ENCODE peak calls at places on chromosomes 7 and 10, in five cellular contexts. Y is PC-3, Q is fibroblast of the aortic adventitia, U is upper lobe of right lung, G is fibroblast of lung. H is an unnamed sample.

GRCh38 chr7:33888206-33888605 is 17.1 kb upstream of the BMPER start:
- DNase-seq in U (no peak), G (peak), Y (peak), Q (no peak), H (no peak)

GRCh38 chr10:24720096-24720495 is 3.6 kb downstream of the ARHGAP21 start:
- DNase-seq in G (no peak), U (no peak), Q (no peak), Y (no peak), H (no peak)

GRCh38 chr7:143375298-143376034 is 5.7 kb upstream of the ZYX start:
- DNase-seq in G (no peak), U (no peak), Q (no peak), Y (peak), H (no peak)

GRCh38 chr10:132331259-132331955 is 586 bp upstream of the LRRC27 start:
- DNase-seq in G (no peak), U (no peak), Q (no peak), Y (peak), H (no peak)

GRCh38 chr10:77774940-77775391 is 137.4 kb upstream of the KCNMA1 start:
- DNase-seq in U (no peak), Q (peak), G (peak), Y (no peak), H (no peak)

GRCh38 chr7:135512135-135512887 is 2.4 kb upstream of the CNOT4 start:
- DNase-seq in U (no peak), Q (peak), G (peak), Y (peak), H (no peak)

GRCh38 chr7:36563706-36564325 is 160.5 kb downstream of the AOAH start:
- DNase-seq in G (peak), Q (peak), Y (no peak), U (no peak), H (no peak)

GRCh38 chr10:110034596-110034995 is 26.8 kb downstream of the ADD3 start:
- DNase-seq in U (no peak), Y (peak), G (peak), Q (peak), H (no peak)

GRCh38 chr7:12137283-12137682 is 73.8 kb upstream of the TMEM106B start:
- DNase-seq in Y (peak), G (peak), Q (no peak), U (no peak), H (no peak)

GRCh38 chr10:82668266-82668665 is 793.3 kb downstream of the NRG3 start:
- DNase-seq in Y (no peak), G (peak), U (no peak), Q (peak), H (no peak)

GRCh38 chr10:51046668-51047067 is 27.6 kb upstream of the PRKG1 start:
- DNase-seq in Q (peak), U (no peak), G (no peak), Y (no peak), H (no peak)

GRCh38 chr7:123749537-123749857 is 694 bp upstream of the WASL start:
- DNase-seq in Y (peak), G (no peak), Q (peak), U (no peak), H (no peak)

GRCh38 chr7:100065452-100066186 is 15.9 kb downstream of the ZNF3 start:
- DNase-seq in U (no peak), Q (peak), G (peak), Y (no peak), H (no peak)

GRCh38 chr10:72274730-72275350 is 1.1 kb downstream of the DDIT4 start:
- DNase-seq in G (peak), Y (peak), Q (peak), U (peak), H (no peak)

GRCh38 chr10:7070950-7071349 is 339.9 kb downstream of the SFMBT2 start:
- DNase-seq in U (no peak), G (no peak), Y (no peak), Q (no peak), H (no peak)

GRCh38 chr7:36128448-36129047 is 24.5 kb upstream of the EEPD1 start:
- DNase-seq in Y (peak), U (no peak), Q (peak), G (peak), H (peak)

GRCh38 chr7:26789481-26790175 is 74.8 kb downstream of the SKAP2 start:
- DNase-seq in Q (no peak), U (no peak), G (no peak), Y (no peak), H (no peak)

GRCh38 chr7:15524077-15524476 is 37.7 kb downstream of the AGMO start:
- DNase-seq in U (no peak), G (no peak), Y (no peak), Q (no peak), H (no peak)

GRCh38 chr10:85026878-85027467 is 698.6 kb downstream of the CCSER2 start:
- DNase-seq in Q (no peak), Y (no peak), G (no peak), U (no peak), H (no peak)

GRCh38 chr7:53237344-53237913 is 202.0 kb downstream of the POM121L12 start:
- DNase-seq in G (no peak), Q (no peak), Y (no peak), U (no peak), H (no peak)

GRCh38 chr10:124648738-124649137 is 95.4 kb downstream of the FAM53B start:
- DNase-seq in Y (no peak), Q (peak), U (no peak), G (peak), H (peak)

GRCh38 chr10:93760490-93760889 is 2.8 kb downstream of the LGI1 start:
- DNase-seq in Y (no peak), Q (no peak), U (no peak), G (no peak), H (no peak)
- H3K4me3 ChIP-seq in Y (no peak), Q (no peak), U (no peak), G (no peak), H (no peak)

GRCh38 chr7:127322832-127323231 is 69.7 kb downstream of the ZNF800 start:
- DNase-seq in Y (no peak), Q (no peak), U (no peak), G (no peak), H (no peak)

GRCh38 chr7:127317447-127317961 is 64.8 kb upstream of the GRM8 start:
- DNase-seq in Q (peak), G (no peak), U (no peak), Y (no peak), H (no peak)

GRCh38 chr7:127320974-127321373 is 68.2 kb upstream of the GRM8 start:
- DNase-seq in U (no peak), G (no peak), Q (no peak), Y (no peak), H (no peak)

GRCh38 chr7:127322351-127322750 is 69.6 kb upstream of the GRM8 start:
- DNase-seq in G (no peak), U (no peak), Y (no peak), Q (no peak), H (no peak)
- H3K4me3 ChIP-seq in G (no peak), U (no peak), Y (no peak), Q (no peak), H (no peak)

GRCh38 chr7:128914566-128915151 is 4.2 kb upstream of the KCP start:
- DNase-seq in G (no peak), Q (no peak), Y (no peak), U (peak), H (no peak)

GRCh38 chr7:128916643-128916915 is 6.1 kb upstream of the KCP start:
- DNase-seq in Y (no peak), U (no peak), G (no peak), Q (no peak), H (no peak)

GRCh38 chr7:128915841-128916642 is 5.5 kb upstream of the KCP start:
- DNase-seq in U (no peak), Y (no peak), Q (no peak), G (no peak), H (no peak)

GRCh38 chr7:128913856-128914565 is 3.5 kb upstream of the KCP start:
- DNase-seq in Y (no peak), U (peak), Q (no peak), G (no peak), H (no peak)

DNA sequence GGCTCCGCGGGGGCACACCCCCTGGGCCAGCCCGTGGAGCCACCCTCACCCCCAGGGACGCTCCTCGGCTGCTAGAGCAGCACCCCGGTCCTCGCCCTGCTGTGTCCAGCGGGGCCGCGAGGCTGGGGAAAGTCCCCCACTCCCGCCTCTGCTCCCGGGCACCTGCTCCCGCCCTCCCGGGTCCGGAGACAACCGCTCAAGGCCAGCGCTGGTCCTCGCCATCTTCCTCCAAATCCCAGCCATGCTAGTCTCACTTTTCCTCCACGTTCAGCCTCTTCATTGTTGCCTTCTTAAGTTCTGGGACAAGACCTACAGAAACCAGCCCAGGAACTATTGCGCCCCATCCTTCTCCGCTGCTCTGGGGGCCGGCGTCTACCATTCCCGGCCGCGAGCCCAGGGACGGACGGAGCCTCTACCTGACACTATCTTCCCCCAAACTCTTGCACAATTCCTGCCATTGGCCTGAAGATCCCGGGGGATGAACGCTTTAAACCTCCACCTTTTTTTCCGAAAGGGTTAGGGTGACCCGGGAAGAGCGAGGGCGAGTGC is 4.8 kb upstream of the KCP start:
- DNase-seq in G (no peak), U (no peak), Y (no peak), Q (no peak), H (no peak)
- H3K4me3 ChIP-seq in G (no peak), U (no peak), Y (no peak), Q (no peak), H (no peak)

GRCh38 chr7:93036149-93036640 is 81.6 kb downstream of the SAMD9 start:
- DNase-seq in U (no peak), Q (no peak), Y (no peak), G (no peak), H (no peak)

GRCh38 chr7:93043393-93043985 is 74.3 kb downstream of the SAMD9 start:
- DNase-seq in G (peak), U (no peak), Q (peak), Y (no peak), H (peak)

GRCh38 chr7:93040355-93040754 is 77.4 kb downstream of the SAMD9 start:
- DNase-seq in Q (no peak), U (no peak), G (no peak), Y (no peak), H (no peak)

GRCh38 chr7:93036807-93037206 is 81.0 kb downstream of the SAMD9 start:
- DNase-seq in G (no peak), U (no peak), Q (no peak), Y (peak), H (no peak)

GRCh38 chr7:93039282-93039681 is 78.5 kb downstream of the SAMD9 start:
- DNase-seq in G (no peak), Q (no peak), Y (no peak), U (no peak), H (no peak)
- H3K4me3 ChIP-seq in G (no peak), Q (no peak), Y (no peak), U (no peak), H (no peak)

DNA sequence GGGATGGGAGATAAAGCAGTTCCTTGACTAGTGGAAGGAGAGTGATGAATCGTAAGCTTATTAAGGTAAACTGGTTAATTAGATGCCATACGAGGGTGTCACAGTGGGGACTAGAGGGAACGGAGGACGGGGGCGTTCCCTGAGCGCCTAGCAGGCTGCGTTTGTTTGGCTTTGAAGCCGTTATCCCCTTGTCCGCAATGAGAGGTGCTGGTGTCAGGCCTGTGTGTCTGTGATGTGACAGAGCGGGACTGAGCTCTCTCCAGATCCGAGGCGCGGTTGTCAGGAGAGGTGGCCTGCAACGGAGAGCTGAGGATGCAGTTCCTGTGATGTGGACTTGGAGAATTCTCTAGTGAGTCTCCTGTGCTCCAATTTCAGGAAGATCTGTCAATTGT is 60.0 kb upstream of the PRPS1L1 start:
- DNase-seq in G (no peak), U (no peak), Q (no peak), Y (no peak), H (no peak)
- H3K4me3 ChIP-seq in G (peak), U (peak), Q (peak), Y (peak), H (no peak)

GRCh38 chr10:17880596-17880995 is 71.1 kb upstream of the SLC39A12 start:
- DNase-seq in U (no peak), Y (no peak), Q (peak), G (no peak), H (peak)
- H3K4me3 ChIP-seq in U (no peak), Y (no peak), Q (no peak), G (no peak), H (no peak)

GRCh38 chr7:151425670-151426075 is 14.3 kb downstream of the CRYGN start:
- DNase-seq in G (peak), Q (peak), U (peak), Y (peak), H (peak)

GRCh38 chr7:151427705-151428392 is 12.1 kb downstream of the CRYGN start:
- DNase-seq in U (no peak), Q (no peak), G (no peak), Y (no peak), H (no peak)

GRCh38 chr7:151426906-151427704 is 12.8 kb downstream of the CRYGN start:
- DNase-seq in U (no peak), Y (no peak), Q (no peak), G (no peak), H (no peak)

GRCh38 chr7:151424799-151425198 is 15.0 kb upstream of the WDR86 start:
- DNase-seq in G (peak), Q (peak), Y (no peak), U (no peak), H (peak)

GRCh38 chr7:151426486-151426905 is 13.4 kb downstream of the CRYGN start:
- DNase-seq in Q (peak), U (no peak), G (peak), Y (peak), H (peak)
- H3K4me3 ChIP-seq in Q (no peak), U (no peak), G (no peak), Y (no peak), H (no peak)

DNA sequence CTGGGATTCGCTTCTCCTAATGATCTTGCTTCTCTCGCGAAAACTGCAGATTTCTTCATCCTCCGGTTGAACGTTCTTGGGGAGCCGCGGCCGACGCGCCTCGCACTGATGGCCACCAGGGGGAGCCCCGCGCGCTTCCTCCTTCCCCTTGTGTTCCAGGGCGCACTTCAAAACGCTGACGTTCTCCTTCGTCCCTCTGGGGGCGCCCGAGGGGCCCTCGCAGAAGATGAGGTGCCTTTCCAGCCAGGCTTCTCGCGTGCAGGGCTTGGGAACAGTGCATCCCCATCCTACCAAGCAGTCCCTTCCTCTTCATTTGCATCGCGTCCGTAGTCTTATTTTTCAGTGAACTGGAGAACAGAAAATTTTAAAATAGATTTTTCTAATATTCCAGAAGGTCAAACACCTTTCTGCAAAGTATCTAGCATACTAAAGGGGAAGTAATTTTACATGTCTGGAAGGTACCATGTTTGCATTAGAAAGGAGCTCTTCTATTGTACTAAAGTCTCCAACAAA is 22.5 kb downstream of the GSTO2 start:
- DNase-seq in G (peak), Q (peak), U (peak), Y (peak), H (no peak)
- H3K4me3 ChIP-seq in G (peak), Q (no peak), U (no peak), Y (no peak), H (no peak)

GRCh38 chr10:62057359-62057758 is 155.9 kb downstream of the ARID5B start:
- DNase-seq in Y (no peak), G (no peak), Q (peak), U (no peak), H (no peak)
- H3K4me3 ChIP-seq in Y (no peak), G (peak), Q (no peak), U (peak), H (no peak)